ENCODE peak calls at places on chromosomes 1 and 21, in seven cellular contexts. F is GM12878, C is HepG2, J is H1, G is SK-N-SH, N is GM12892, U is K562. V is an unnamed sample.

GRCh38 chr1:109570414-109570813 is 22.0 kb downstream of the GNAI3 start:
- DNase-seq in N (no peak), F (no peak), J (no peak), C (no peak), G (no peak), U (no peak), V (no peak)

GRCh38 chr1:239112536-239112935 is 273.8 kb upstream of the CHRM3 start:
- DNase-seq in F (no peak), J (no peak), U (no peak), C (no peak), G (no peak), N (no peak), V (no peak)

GRCh38 chr1:102531031-102531430 is 534.3 kb upstream of the OLFM3 start:
- DNase-seq in G (no peak), C (no peak), F (no peak), J (no peak), N (no peak), U (no peak), V (no peak)

GRCh38 chr1:7940034-7940433 is 605 bp downstream of the TNFRSF9 start:
- DNase-seq in G (no peak), F (no peak), J (no peak), C (no peak), N (no peak), U (no peak), V (no peak)

GRCh38 chr21:16587141-16587570 is 857.4 kb downstream of the USP25 start:
- DNase-seq in C (peak), J (no peak), N (no peak), U (no peak), F (no peak), G (peak), V (no peak)

GRCh38 chr1:159275891-159276290 is 26.2 kb upstream of the FCER1A start:
- DNase-seq in F (no peak), U (no peak), G (no peak), C (no peak), N (no peak), J (no peak), V (no peak)

GRCh38 chr1:232627645-232628334 is 2.1 kb downstream of the SIPA1L2 start:
- DNase-seq in G (peak), U (no peak), C (no peak), J (no peak), N (no peak), F (no peak), V (no peak)

GRCh38 chr1:90176530-90176929 is 181.6 kb downstream of the ZNF326 start:
- DNase-seq in J (no peak), C (no peak), F (no peak), U (no peak), G (no peak), N (no peak), V (no peak)

GRCh38 chr1:164033782-164034181 is 525.2 kb upstream of the PBX1 start:
- DNase-seq in J (no peak), C (no peak), N (no peak), U (no peak), G (no peak), F (no peak), V (no peak)

GRCh38 chr21:41378849-41379248 is 17.0 kb downstream of the MX2 start:
- DNase-seq in U (no peak), F (no peak), N (no peak), C (no peak), G (no peak), J (no peak), V (no peak)

GRCh38 chr21:33402011-33402979 is 918 bp upstream of the IFNGR2 start:
- DNase-seq in J (no peak), G (peak), C (no peak), U (no peak), F (no peak), N (peak), V (peak)

GRCh38 chr21:33406493-33406892 is 3.3 kb downstream of the IFNGR2 start:
- DNase-seq in U (no peak), G (no peak), F (no peak), N (no peak), J (no peak), C (no peak), V (no peak)

GRCh38 chr21:33403786-33404571 is 766 bp downstream of the IFNGR2 start:
- DNase-seq in G (peak), J (no peak), F (no peak), C (peak), U (peak), N (peak), V (peak)

GRCh38 chr21:33401617-33401967 is 1.6 kb upstream of the IFNGR2 start:
- DNase-seq in C (no peak), U (no peak), G (no peak), N (no peak), F (no peak), J (no peak), V (no peak)

DNA sequence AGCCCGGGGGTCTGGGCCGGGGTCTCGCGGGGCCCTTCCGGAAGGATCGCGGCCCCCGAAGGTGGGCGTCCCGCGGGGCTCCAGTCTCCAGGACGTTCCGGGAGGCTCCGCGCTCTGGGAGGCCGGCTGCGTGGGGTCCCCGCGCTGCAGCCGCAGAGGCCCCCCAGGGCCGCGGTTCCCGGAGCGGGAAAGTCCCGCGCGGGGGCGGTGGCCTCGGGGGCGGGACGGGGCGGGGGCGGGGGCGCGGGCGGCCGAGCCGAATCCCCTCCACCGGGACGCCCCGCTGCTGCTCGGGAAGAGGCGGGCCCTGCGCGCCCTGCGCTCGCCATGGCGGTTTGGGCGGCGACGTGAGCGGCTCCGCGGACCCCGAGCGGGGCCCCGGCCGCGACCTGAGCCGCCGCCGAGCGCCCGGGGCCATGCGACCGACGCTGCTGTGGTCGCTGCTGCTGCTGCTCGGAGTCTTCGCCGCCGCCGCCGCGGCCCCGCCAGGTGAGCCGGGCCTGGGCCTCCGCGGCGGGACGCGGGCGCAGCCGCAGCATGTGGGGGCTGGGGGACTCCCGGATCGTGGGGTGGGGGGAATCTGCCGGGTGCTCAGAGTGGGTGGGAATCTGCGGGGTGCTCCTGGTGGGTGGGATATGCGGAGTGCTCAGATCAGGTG is at the start of gene IFNGR2:
- DNase-seq in F (no peak), C (no peak), J (no peak), N (peak), G (peak), U (peak), V (peak)
- TF ChIP-seq POLR2AphosphoS5 in F (no peak), C (no peak), J (no peak), N (no peak), G (no peak), U (peak), V (no peak)

DNA sequence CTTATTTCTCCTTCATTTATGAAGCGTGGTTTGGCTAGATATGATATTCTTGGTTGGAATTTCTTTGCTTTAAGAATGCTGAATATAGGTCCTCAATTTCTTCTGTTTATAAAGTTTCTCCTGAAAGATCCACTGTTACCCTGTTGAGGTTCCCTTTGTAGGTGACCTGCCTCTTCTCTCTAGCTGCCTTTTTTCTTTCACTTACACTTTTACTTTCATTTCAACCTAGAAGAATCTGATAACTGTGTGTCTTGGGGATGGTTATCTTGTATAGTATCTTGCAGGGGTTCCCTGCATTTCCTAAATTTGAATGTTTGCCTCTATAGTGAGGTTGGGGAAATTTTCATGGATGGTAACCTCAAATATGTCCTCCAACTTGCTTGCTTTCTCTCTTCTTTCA is 87.0 kb upstream of the NEGR1 start:
- DNase-seq in F (no peak), C (no peak), G (no peak), J (no peak), U (no peak), N (no peak), V (no peak)
- TF ChIP-seq TAF1 in F (no peak), C (no peak), G (no peak), J (no peak), U (no peak), N (no peak), V (no peak)

GRCh38 chr1:59265622-59266021 is 31.3 kb upstream of the FGGY start:
- DNase-seq in F (no peak), N (no peak), U (no peak), J (no peak), C (no peak), G (no peak), V (no peak)

GRCh38 chr1:59262631-59263030 is 34.3 kb upstream of the FGGY start:
- DNase-seq in U (no peak), C (no peak), J (no peak), F (no peak), G (no peak), N (no peak), V (no peak)

GRCh38 chr1:59258412-59259032 is 38.4 kb upstream of the FGGY start:
- DNase-seq in C (no peak), J (no peak), G (no peak), F (no peak), U (no peak), N (no peak), V (no peak)

GRCh38 chr1:59263116-59263515 is 33.8 kb upstream of the FGGY start:
- DNase-seq in G (no peak), J (no peak), C (no peak), U (no peak), F (no peak), N (no peak), V (no peak)

DNA sequence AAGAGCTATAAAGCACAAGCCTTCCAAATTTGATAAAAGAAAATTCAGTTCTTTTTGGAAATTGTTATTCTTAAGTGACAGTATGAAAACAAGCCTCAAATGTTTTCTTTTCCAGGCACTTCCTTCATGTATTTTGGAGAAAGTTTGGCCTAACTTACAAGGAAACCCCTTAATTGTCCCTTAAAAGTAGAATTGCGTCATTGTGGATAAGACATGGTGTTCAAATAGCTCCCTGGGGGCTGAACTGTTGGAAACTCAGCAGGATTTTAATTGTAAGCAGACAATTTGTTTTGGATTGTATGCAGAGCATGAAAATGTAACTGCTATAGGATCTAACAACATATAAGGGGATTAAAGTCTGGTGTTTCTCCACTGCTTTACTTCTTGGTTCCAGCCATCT is 35.4 kb upstream of the FGGY start:
- DNase-seq in G (no peak), F (no peak), C (no peak), N (no peak), U (no peak), J (no peak), V (no peak)
- TF ChIP-seq POLR2AphosphoS5 in G (no peak), F (no peak), C (no peak), N (no peak), U (no peak), J (no peak), V (no peak)

GRCh38 chr21:31173881-31174555 is 135.7 kb upstream of the KRTAP19-8 start:
- DNase-seq in G (peak), C (no peak), U (no peak), J (no peak), N (no peak), F (no peak), V (no peak)
- TF ChIP-seq TAF1 in G (no peak), C (no peak), U (no peak), J (no peak), N (no peak), F (no peak), V (no peak)

GRCh38 chr1:172486805-172487454 is 43.1 kb upstream of the PIGC start:
- DNase-seq in J (no peak), N (no peak), G (no peak), U (peak), C (no peak), F (no peak), V (no peak)
- TF ChIP-seq POLR2AphosphoS5 in J (no peak), N (no peak), G (no peak), U (no peak), C (no peak), F (no peak), V (no peak)

GRCh38 chr1:93521618-93522017 is 73.7 kb downstream of the FNBP1L start:
- DNase-seq in U (no peak), N (no peak), F (no peak), G (no peak), J (no peak), C (no peak), V (no peak)

GRCh38 chr1:93518516-93518915 is 70.6 kb downstream of the FNBP1L start:
- DNase-seq in U (no peak), F (no peak), G (no peak), J (no peak), C (no peak), N (no peak), V (no peak)

GRCh38 chr1:93516164-93516563 is 68.2 kb downstream of the FNBP1L start:
- DNase-seq in G (no peak), C (no peak), U (peak), N (no peak), F (peak), J (no peak), V (no peak)

GRCh38 chr1:93522721-93523120 is 74.8 kb downstream of the FNBP1L start:
- DNase-seq in J (no peak), N (no peak), C (no peak), F (no peak), U (no peak), G (no peak), V (no peak)

DNA sequence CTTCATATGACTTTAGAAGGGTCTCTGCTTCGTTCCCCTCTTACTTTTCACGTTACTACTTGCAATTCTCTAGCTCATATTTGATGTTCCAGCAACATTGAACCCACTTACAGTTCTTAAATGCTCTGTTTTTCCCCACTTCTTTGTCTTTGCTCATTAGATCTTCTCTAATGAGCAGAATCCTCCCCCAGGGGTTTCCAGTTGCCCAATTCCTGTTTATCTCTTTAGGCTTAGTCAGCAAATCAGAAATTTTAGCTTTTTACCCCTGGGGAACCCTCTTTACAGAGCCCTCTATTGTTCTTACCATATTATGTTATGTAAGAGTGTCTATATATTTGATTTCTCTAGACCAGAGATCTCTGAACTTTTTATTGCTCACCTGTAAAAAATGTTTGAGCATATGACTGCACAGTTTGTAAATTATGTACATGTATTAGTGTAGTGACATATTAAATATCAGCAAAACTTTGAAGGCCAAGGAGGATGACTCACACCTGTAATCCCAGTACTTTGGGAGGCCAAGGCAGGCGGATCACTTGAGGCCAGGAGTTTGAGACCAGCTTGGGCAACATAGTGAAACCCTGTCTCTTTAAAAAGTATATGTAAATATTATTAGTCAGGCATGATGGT is 71.4 kb downstream of the FNBP1L start:
- DNase-seq in C (no peak), U (no peak), G (no peak), N (no peak), F (no peak), J (no peak), V (no peak)
- TF ChIP-seq TAF1 in C (no peak), U (no peak), G (no peak), N (no peak), F (no peak), J (no peak), V (no peak)

GRCh38 chr1:229116114-229116513 is 154.8 kb upstream of the RAB4A start:
- DNase-seq in U (no peak), G (no peak), N (no peak), J (no peak), C (no peak), F (no peak), V (no peak)
- TF ChIP-seq POLR2AphosphoS5 in U (no peak), G (no peak), N (no peak), J (no peak), C (no peak), F (no peak), V (no peak)